ENCODE peak calls at places on chromosomes 12 and 14, in nine cellular contexts. Y, P, X, Q, V, U, W, I and S are unnamed samples.

GRCh38 chr12:3624273-3624672 is 128.6 kb downstream of the CRACR2A start:
- DNase-seq in U (no peak), W (no peak), P (no peak), I (no peak), Y (no peak), V (no peak), X (no peak), Q (no peak), S (no peak)

GRCh38 chr12:121793501-121793835 is at the start of gene RHOF:
- DNase-seq in Y (no peak), Q (no peak), P (no peak), V (peak; percentile 73), W (peak; percentile 48), X (peak; percentile 80), I (peak; percentile 51), U (no peak), S (no peak)

GRCh38 chr14:69636051-69636639 is 24.7 kb downstream of the SUSD6 start:
- DNase-seq in I (no peak), X (no peak), W (no peak), V (no peak), Y (no peak), U (no peak), P (no peak), Q (no peak), S (no peak)

GRCh38 chr14:54133896-54134295 is 177.3 kb upstream of the BMP4 start:
- DNase-seq in V (no peak), U (no peak), X (no peak), P (peak; percentile 32), Y (no peak), I (no peak), Q (peak; percentile 95), W (no peak), S (no peak)

GRCh38 chr14:53861781-53862180 is 94.8 kb downstream of the BMP4 start:
- DNase-seq in V (no peak), U (no peak), I (no peak), X (no peak), P (no peak), W (no peak), Y (no peak), Q (no peak), S (no peak)

GRCh38 chr14:97948841-97949240 is 1151.7 kb downstream of the VRK1 start:
- DNase-seq in V (no peak), Q (no peak), X (no peak), W (no peak), Y (no peak), I (no peak), U (no peak), P (no peak), S (no peak)

GRCh38 chr14:100288382-100289185 is 17.7 kb downstream of the SLC25A29 start:
- DNase-seq in Y (no peak), W (no peak), X (no peak), I (no peak), V (no peak), U (no peak), P (no peak), Q (no peak), S (no peak)

GRCh38 chr14:51602176-51602759 is 49.4 kb upstream of the FRMD6 start:
- DNase-seq in Q (no peak), X (no peak), I (no peak), W (no peak), U (no peak), V (no peak), P (no peak), Y (no peak), S (no peak)

GRCh38 chr14:94636744-94637412 is 24.7 kb downstream of the SERPINA3 start:
- DNase-seq in X (peak; percentile 12), W (no peak), V (no peak), U (no peak), P (peak; percentile 48), Q (no peak), Y (no peak), I (peak; percentile 47), S (no peak)

GRCh38 chr12:114661245-114661644 is 22.7 kb downstream of the TBX3 start:
- DNase-seq in U (no peak), W (no peak), X (no peak), P (no peak), I (no peak), Q (no peak), V (no peak), Y (no peak), S (no peak)

GRCh38 chr12:113049976-113050742 is 6.4 kb upstream of the DTX1 start:
- DNase-seq in V (peak; percentile 33), Q (peak; percentile 34), Y (no peak), P (peak; percentile 73), U (no peak), X (peak; percentile 61), W (peak; percentile 49), I (peak; percentile 26), S (no peak)

GRCh38 chr12:32290411-32290810 is 108.9 kb upstream of the FGD4 start:
- DNase-seq in Q (peak; percentile 72), U (no peak), X (peak; percentile 15), Y (no peak), V (no peak), I (no peak), P (peak; percentile 73), W (no peak), S (no peak)

GRCh38 chr14:36683083-36683724 is 21.5 kb downstream of the PAX9 start:
- DNase-seq in P (no peak), W (no peak), Q (peak; percentile 57), I (no peak), Y (no peak), V (no peak), U (no peak), X (no peak), S (no peak)

GRCh38 chr14:50085570-50086315 is 30.6 kb downstream of the VCPKMT start:
- DNase-seq in W (no peak), X (no peak), Q (peak; percentile 79), Y (no peak), U (no peak), P (no peak), I (no peak), V (no peak), S (peak; percentile 44)

GRCh38 chr12:93048646-93049045 is 119.6 kb upstream of the EEA1 start:
- DNase-seq in V (no peak), Y (no peak), X (no peak), I (no peak), P (no peak), U (no peak), W (no peak), Q (no peak), S (no peak)

GRCh38 chr12:109385339-109386078 is 37.8 kb downstream of the MYO1H start:
- DNase-seq in W (no peak), I (peak; percentile 33), V (no peak), Q (peak; percentile 71), U (no peak), Y (no peak), P (peak; percentile 64), X (peak; percentile 48), S (no peak)

GRCh38 chr14:68638056-68638816 is 154.6 kb downstream of the ZFP36L1 start:
- DNase-seq in W (no peak), Y (no peak), I (no peak), V (no peak), P (no peak), X (no peak), Q (no peak), U (peak; percentile 8), S (no peak)

GRCh38 chr14:61736751-61737150 is 25.5 kb upstream of the SNAPC1 start:
- DNase-seq in X (no peak), I (no peak), W (no peak), P (no peak), U (no peak), Y (no peak), V (no peak), Q (no peak), S (no peak)

GRCh38 chr12:91178139-91178561 is 4.5 kb downstream of the DCN start:
- DNase-seq in Y (no peak), X (no peak), I (peak; percentile 18), P (peak; percentile 3), Q (peak; percentile 26), U (no peak), V (no peak), W (no peak), S (no peak)
- TF ChIP-seq CTCF in Y (no peak), X (peak; percentile 60), I (peak; percentile 61), P (peak; percentile 24), Q (peak; percentile 55), U (peak; percentile 41), V (peak; percentile 49), W (no peak), S (no peak)

GRCh38 chr14:59900536-59900935 is 19.4 kb upstream of the LRRC9 start:
- DNase-seq in Q (no peak), U (no peak), P (no peak), W (no peak), V (no peak), Y (no peak), I (no peak), X (no peak), S (no peak)

GRCh38 chr14:59895721-59896120 is 24.2 kb upstream of the LRRC9 start:
- DNase-seq in Q (no peak), P (no peak), I (no peak), W (no peak), V (no peak), U (no peak), Y (no peak), X (no peak), S (no peak)

GRCh38 chr14:59897757-59898383 is 22.1 kb upstream of the LRRC9 start:
- DNase-seq in U (peak; percentile 18), W (peak; percentile 53), V (peak; percentile 21), P (peak; percentile 40), Y (no peak), X (peak; percentile 74), Q (peak; percentile 48), I (peak; percentile 59), S (no peak)
- TF ChIP-seq CTCF in U (peak; percentile 70), W (peak; percentile 55), V (peak; percentile 49), P (peak; percentile 35), Y (peak; percentile 20), X (peak; percentile 74), Q (peak; percentile 51), I (peak; percentile 54), S (no peak)

GRCh38 chr12:15699886-15700285 is 89.3 kb downstream of the EPS8 start:
- DNase-seq in I (no peak), U (no peak), Y (no peak), Q (no peak), V (no peak), P (no peak), X (no peak), W (no peak), S (no peak)
- TF ChIP-seq CTCF in I (no peak), U (no peak), Y (no peak), Q (no peak), V (no peak), P (no peak), X (no peak), W (no peak), S (no peak)

DNA sequence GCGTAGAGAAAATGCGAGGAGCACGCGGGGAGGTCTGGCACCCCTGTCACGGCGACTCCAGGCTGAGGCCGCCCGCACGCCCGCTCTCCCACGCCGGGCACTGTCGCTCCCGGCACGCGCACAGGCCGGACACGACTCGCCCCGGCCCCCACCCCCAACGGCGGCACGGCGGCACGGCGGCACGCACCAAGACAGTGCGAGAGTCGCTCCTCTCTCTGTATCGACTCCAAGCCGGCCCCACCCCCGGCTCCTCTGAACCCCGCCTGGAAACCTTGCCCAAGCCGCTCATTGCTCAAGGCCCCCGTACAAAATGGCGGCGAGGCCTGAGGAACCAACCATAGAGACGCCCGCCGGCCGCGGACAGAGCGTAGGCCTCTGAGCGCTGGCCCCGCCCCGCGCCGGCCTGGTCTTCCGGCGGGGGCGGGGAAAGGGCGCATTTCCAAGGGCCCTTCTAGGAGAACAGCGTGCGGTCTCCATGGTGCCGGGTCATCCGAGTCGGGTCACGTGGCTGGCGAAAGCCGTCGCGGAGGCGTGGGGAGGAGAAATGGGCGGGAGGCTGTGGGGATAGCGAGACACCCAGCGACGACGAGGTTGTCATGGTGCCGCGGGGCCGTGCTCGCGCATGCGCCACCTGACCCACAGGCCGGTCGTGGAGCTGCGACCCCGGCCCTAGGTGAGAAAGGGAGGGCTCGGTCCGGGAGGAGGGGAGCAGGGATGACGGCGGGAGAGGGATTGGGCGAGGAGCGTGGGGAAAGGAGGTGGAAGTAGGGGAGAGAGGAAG is at the start of gene CIPC:
- DNase-seq in V (peak; percentile 100), X (peak; percentile 100), U (peak; percentile 98), P (peak; percentile 99), Y (peak; percentile 98), I (peak; percentile 100), Q (peak; percentile 99), W (peak; percentile 98), S (peak; percentile 96)
- TF ChIP-seq CTCF in V (no peak), X (no peak), U (no peak), P (no peak), Y (no peak), I (no peak), Q (peak; percentile 4), W (no peak), S (no peak)